ENCODE peak calls at places on chromosomes 6 and 20, in five cellular contexts. One of them, this sample, is unnamed.

GRCh38 chr6:31631681-31632278 is 11.3 kb downstream of the PRRC2A start:
- DNase-seq in Panc1: no peak
- DNase-seq in cardiac fibroblast: no peak
- DNase-seq in activated gamma-delta T cell treated with Interleukin-2 at 50 U/mL for 16 hours: no peak
- DNase-seq in neural crest cell: no peak
- DNase-seq in this sample: no peak

GRCh38 chr6:34200340-34200971 is 36.2 kb upstream of the HMGA1 start:
- DNase-seq in Panc1: no peak
- DNase-seq in cardiac fibroblast: peak
- DNase-seq in activated gamma-delta T cell treated with Interleukin-2 at 50 U/mL for 16 hours: no peak
- DNase-seq in neural crest cell: no peak
- DNase-seq in this sample: no peak

GRCh38 chr6:1952726-1953360 is 292.6 kb downstream of the GMDS start:
- DNase-seq in Panc1: peak
- DNase-seq in cardiac fibroblast: peak
- DNase-seq in activated gamma-delta T cell treated with Interleukin-2 at 50 U/mL for 16 hours: no peak
- DNase-seq in neural crest cell: no peak
- DNase-seq in this sample: no peak

GRCh38 chr20:46569961-46570360 is 19.5 kb upstream of the OCSTAMP start:
- DNase-seq in Panc1: no peak
- DNase-seq in cardiac fibroblast: no peak
- DNase-seq in activated gamma-delta T cell treated with Interleukin-2 at 50 U/mL for 16 hours: no peak
- DNase-seq in neural crest cell: no peak
- DNase-seq in this sample: no peak

GRCh38 chr6:30625511-30625910 is 1.2 kb upstream of the ATAT1 start:
- DNase-seq in Panc1: no peak
- DNase-seq in cardiac fibroblast: no peak
- DNase-seq in activated gamma-delta T cell treated with Interleukin-2 at 50 U/mL for 16 hours: no peak
- DNase-seq in neural crest cell: no peak
- DNase-seq in this sample: no peak

GRCh38 chr6:14721103-14721758 is 524.6 kb upstream of the JARID2 start:
- DNase-seq in Panc1: no peak
- DNase-seq in cardiac fibroblast: peak
- DNase-seq in activated gamma-delta T cell treated with Interleukin-2 at 50 U/mL for 16 hours: no peak
- DNase-seq in neural crest cell: no peak
- DNase-seq in this sample: peak

GRCh38 chr20:58209652-58210397 is 18.6 kb downstream of the ANKRD60 start:
- DNase-seq in Panc1: peak
- DNase-seq in cardiac fibroblast: peak
- DNase-seq in activated gamma-delta T cell treated with Interleukin-2 at 50 U/mL for 16 hours: peak
- DNase-seq in neural crest cell: peak
- DNase-seq in this sample: peak

GRCh38 chr20:45905505-45906079 is 6.4 kb downstream of the PLTP start:
- DNase-seq in Panc1: peak
- DNase-seq in cardiac fibroblast: peak
- DNase-seq in activated gamma-delta T cell treated with Interleukin-2 at 50 U/mL for 16 hours: no peak
- DNase-seq in neural crest cell: no peak
- DNase-seq in this sample: no peak

GRCh38 chr6:43624786-43625288 is 4.2 kb downstream of the GTPBP2 start:
- DNase-seq in Panc1: no peak
- DNase-seq in cardiac fibroblast: no peak
- DNase-seq in activated gamma-delta T cell treated with Interleukin-2 at 50 U/mL for 16 hours: no peak
- DNase-seq in neural crest cell: no peak
- DNase-seq in this sample: no peak

GRCh38 chr6:151051164-151051563 is 185.7 kb downstream of the MTHFD1L start:
- DNase-seq in Panc1: no peak
- DNase-seq in cardiac fibroblast: no peak
- DNase-seq in activated gamma-delta T cell treated with Interleukin-2 at 50 U/mL for 16 hours: no peak
- DNase-seq in neural crest cell: no peak
- DNase-seq in this sample: no peak

GRCh38 chr20:33239979-33240736 is 4.4 kb downstream of the BPIFA1 start:
- DNase-seq in Panc1: no peak
- DNase-seq in cardiac fibroblast: no peak
- DNase-seq in activated gamma-delta T cell treated with Interleukin-2 at 50 U/mL for 16 hours: no peak
- DNase-seq in neural crest cell: no peak
- DNase-seq in this sample: no peak

GRCh38 chr20:63453029-63453523 is 19.4 kb downstream of the KCNQ2 start:
- DNase-seq in Panc1: no peak
- DNase-seq in cardiac fibroblast: no peak
- DNase-seq in activated gamma-delta T cell treated with Interleukin-2 at 50 U/mL for 16 hours: peak
- DNase-seq in neural crest cell: no peak
- DNase-seq in this sample: peak

GRCh38 chr20:13333793-13334192 is 112.7 kb downstream of the ISM1 start:
- DNase-seq in Panc1: no peak
- DNase-seq in cardiac fibroblast: no peak
- DNase-seq in activated gamma-delta T cell treated with Interleukin-2 at 50 U/mL for 16 hours: no peak
- DNase-seq in neural crest cell: no peak
- DNase-seq in this sample: no peak

GRCh38 chr6:111798281-111798725 is 74.9 kb downstream of the FYN start:
- DNase-seq in Panc1: no peak
- DNase-seq in cardiac fibroblast: no peak
- DNase-seq in activated gamma-delta T cell treated with Interleukin-2 at 50 U/mL for 16 hours: no peak
- DNase-seq in neural crest cell: no peak
- DNase-seq in this sample: no peak

GRCh38 chr6:85344996-85345395 is 104.9 kb upstream of the NT5E start:
- DNase-seq in Panc1: no peak
- DNase-seq in cardiac fibroblast: no peak
- DNase-seq in activated gamma-delta T cell treated with Interleukin-2 at 50 U/mL for 16 hours: no peak
- DNase-seq in neural crest cell: no peak
- DNase-seq in this sample: no peak

GRCh38 chr20:44110816-44111568 is 76.0 kb downstream of the JPH2 start:
- DNase-seq in Panc1: no peak
- DNase-seq in cardiac fibroblast: no peak
- DNase-seq in activated gamma-delta T cell treated with Interleukin-2 at 50 U/mL for 16 hours: no peak
- DNase-seq in neural crest cell: no peak
- DNase-seq in this sample: no peak

GRCh38 chr20:3563548-3564177 is 92.8 kb downstream of the ATRN start:
- DNase-seq in Panc1: peak
- DNase-seq in cardiac fibroblast: peak
- DNase-seq in activated gamma-delta T cell treated with Interleukin-2 at 50 U/mL for 16 hours: no peak
- DNase-seq in neural crest cell: no peak
- DNase-seq in this sample: peak

GRCh38 chr6:36731622-36732310 is 34.1 kb downstream of the RAB44 start:
- DNase-seq in Panc1: no peak
- DNase-seq in cardiac fibroblast: no peak
- DNase-seq in activated gamma-delta T cell treated with Interleukin-2 at 50 U/mL for 16 hours: no peak
- DNase-seq in neural crest cell: no peak
- DNase-seq in this sample: no peak

GRCh38 chr20:30598460-30599230 is 658.8 kb upstream of the DEFB115 start:
- DNase-seq in Panc1: no peak
- DNase-seq in cardiac fibroblast: no peak
- DNase-seq in activated gamma-delta T cell treated with Interleukin-2 at 50 U/mL for 16 hours: no peak
- DNase-seq in neural crest cell: no peak
- DNase-seq in this sample: no peak

GRCh38 chr20:32465092-32465900 is 107.2 kb downstream of the ASXL1 start:
- DNase-seq in Panc1: no peak
- DNase-seq in cardiac fibroblast: peak
- DNase-seq in activated gamma-delta T cell treated with Interleukin-2 at 50 U/mL for 16 hours: no peak
- DNase-seq in neural crest cell: peak
- DNase-seq in this sample: no peak

GRCh38 chr6:330948-331347 is 38.7 kb downstream of the DUSP22 start:
- DNase-seq in Panc1: no peak
- DNase-seq in cardiac fibroblast: no peak
- DNase-seq in activated gamma-delta T cell treated with Interleukin-2 at 50 U/mL for 16 hours: no peak
- DNase-seq in neural crest cell: no peak
- DNase-seq in this sample: no peak

GRCh38 chr6:133314951-133315350 is 73.8 kb downstream of the EYA4 start:
- DNase-seq in Panc1: no peak
- DNase-seq in cardiac fibroblast: no peak
- DNase-seq in activated gamma-delta T cell treated with Interleukin-2 at 50 U/mL for 16 hours: no peak
- DNase-seq in neural crest cell: no peak
- DNase-seq in this sample: no peak

GRCh38 chr6:122692175-122692598 is 82.0 kb downstream of the PKIB start:
- DNase-seq in Panc1: no peak
- DNase-seq in cardiac fibroblast: peak
- DNase-seq in activated gamma-delta T cell treated with Interleukin-2 at 50 U/mL for 16 hours: no peak
- DNase-seq in neural crest cell: no peak
- DNase-seq in this sample: no peak

GRCh38 chr20:15867017-15867416 is 706.2 kb downstream of the KIF16B start:
- DNase-seq in Panc1: no peak
- DNase-seq in cardiac fibroblast: no peak
- DNase-seq in activated gamma-delta T cell treated with Interleukin-2 at 50 U/mL for 16 hours: no peak
- DNase-seq in neural crest cell: no peak
- DNase-seq in this sample: no peak

GRCh38 chr6:52233975-52234823 is 10.1 kb downstream of the IL17F start:
- DNase-seq in Panc1: peak
- DNase-seq in cardiac fibroblast: peak
- DNase-seq in activated gamma-delta T cell treated with Interleukin-2 at 50 U/mL for 16 hours: no peak
- DNase-seq in neural crest cell: peak
- DNase-seq in this sample: no peak

GRCh38 chr6:149473080-149474052 is 11.4 kb downstream of the ZC3H12D start:
- DNase-seq in Panc1: no peak
- DNase-seq in cardiac fibroblast: no peak
- DNase-seq in activated gamma-delta T cell treated with Interleukin-2 at 50 U/mL for 16 hours: no peak
- DNase-seq in neural crest cell: no peak
- DNase-seq in this sample: peak

GRCh38 chr6:36492092-36492491 is 49.3 kb downstream of the KCTD20 start:
- DNase-seq in Panc1: no peak
- DNase-seq in cardiac fibroblast: no peak
- DNase-seq in activated gamma-delta T cell treated with Interleukin-2 at 50 U/mL for 16 hours: no peak
- DNase-seq in neural crest cell: no peak
- DNase-seq in this sample: no peak

GRCh38 chr6:13487122-13488014 is at the start of gene GFOD1:
- DNase-seq in Panc1: no peak
- DNase-seq in cardiac fibroblast: peak
- DNase-seq in activated gamma-delta T cell treated with Interleukin-2 at 50 U/mL for 16 hours: peak
- DNase-seq in neural crest cell: peak
- DNase-seq in this sample: peak

GRCh38 chr20:53071833-53072232 is 99.7 kb downstream of the TSHZ2 start:
- DNase-seq in Panc1: no peak
- DNase-seq in cardiac fibroblast: no peak
- DNase-seq in activated gamma-delta T cell treated with Interleukin-2 at 50 U/mL for 16 hours: no peak
- DNase-seq in neural crest cell: no peak
- DNase-seq in this sample: no peak

GRCh38 chr6:13767121-13767794 is 47.1 kb downstream of the MCUR1 start:
- DNase-seq in Panc1: no peak
- DNase-seq in cardiac fibroblast: peak
- DNase-seq in activated gamma-delta T cell treated with Interleukin-2 at 50 U/mL for 16 hours: peak
- DNase-seq in neural crest cell: no peak
- DNase-seq in this sample: no peak

GRCh38 chr6:121592955-121593665 is 157.7 kb downstream of the GJA1 start:
- DNase-seq in Panc1: no peak
- DNase-seq in cardiac fibroblast: no peak
- DNase-seq in activated gamma-delta T cell treated with Interleukin-2 at 50 U/mL for 16 hours: no peak
- DNase-seq in neural crest cell: no peak
- DNase-seq in this sample: no peak

GRCh38 chr20:25300496-25301170 is 52.7 kb downstream of the PYGB start:
- DNase-seq in Panc1: no peak
- DNase-seq in cardiac fibroblast: peak
- DNase-seq in activated gamma-delta T cell treated with Interleukin-2 at 50 U/mL for 16 hours: no peak
- DNase-seq in neural crest cell: no peak
- DNase-seq in this sample: no peak

GRCh38 chr20:14707026-14707680 is 369.7 kb upstream of the FLRT3 start:
- DNase-seq in Panc1: no peak
- DNase-seq in cardiac fibroblast: no peak
- DNase-seq in activated gamma-delta T cell treated with Interleukin-2 at 50 U/mL for 16 hours: no peak
- DNase-seq in neural crest cell: no peak
- DNase-seq in this sample: no peak

GRCh38 chr6:91288741-91289140 is 701.9 kb upstream of the MAP3K7 start:
- DNase-seq in Panc1: no peak
- DNase-seq in cardiac fibroblast: no peak
- DNase-seq in activated gamma-delta T cell treated with Interleukin-2 at 50 U/mL for 16 hours: no peak
- DNase-seq in neural crest cell: no peak
- DNase-seq in this sample: no peak

GRCh38 chr6:34132486-34133185 is 13.3 kb downstream of the GRM4 start:
- DNase-seq in Panc1: no peak
- DNase-seq in cardiac fibroblast: peak
- DNase-seq in activated gamma-delta T cell treated with Interleukin-2 at 50 U/mL for 16 hours: peak
- DNase-seq in neural crest cell: peak
- DNase-seq in this sample: no peak

This sample was measured in HL-60.